ENCODE peak calls at places on chromosome 17, in five cellular contexts. O, T, P, V and B are unnamed samples.

GRCh38 chr17:81230043-81230820 is 7.5 kb upstream of the CEP131 start:
- DNase-seq in O (no peak), T (no peak), P (no peak), V (no peak), B (no peak)

GRCh38 chr17:7656958-7657715 is 6.4 kb downstream of the ATP1B2 start:
- DNase-seq in O (no peak), T (peak), P (peak), V (peak), B (peak)

GRCh38 chr17:60163108-60163784 is 13.5 kb downstream of the CA4 start:
- DNase-seq in O (no peak), T (no peak), P (peak), V (no peak), B (no peak)

GRCh38 chr17:77527836-77528505 is 387.2 kb downstream of the SEC14L1 start:
- DNase-seq in O (no peak), T (no peak), P (no peak), V (no peak), B (no peak)

GRCh38 chr17:31654936-31655335 is 204.1 kb downstream of the COPRS start:
- DNase-seq in O (peak), T (no peak), P (no peak), V (no peak), B (no peak)

GRCh38 chr17:13587487-13588338 is 14.0 kb downstream of the HS3ST3A1 start:
- DNase-seq in O (peak), T (no peak), P (no peak), V (no peak), B (no peak)

GRCh38 chr17:41592601-41593305 is 6.1 kb upstream of the KRT14 start:
- DNase-seq in O (no peak), T (no peak), P (no peak), V (no peak), B (no peak)

GRCh38 chr17:31112001-31112661 is 17.4 kb downstream of the NF1 start:
- DNase-seq in O (no peak), T (no peak), P (no peak), V (no peak), B (peak)

GRCh38 chr17:35069311-35069710 is 5.8 kb upstream of the RFFL start:
- DNase-seq in O (peak), T (no peak), P (no peak), V (no peak), B (peak)

GRCh38 chr17:73645050-73645871 is 1.0 kb upstream of the SDK2 start:
- DNase-seq in O (no peak), T (no peak), P (peak), V (peak), B (peak)

GRCh38 chr17:83189673-83190385 is 110.4 kb downstream of the METRNL start:
- DNase-seq in O (peak), T (no peak), P (no peak), V (no peak), B (peak)

GRCh38 chr17:16929281-16929680 is 42.6 kb downstream of the TNFRSF13B start:
- DNase-seq in O (no peak), T (no peak), P (no peak), V (no peak), B (no peak)

GRCh38 chr17:71926746-71927398 is 193.9 kb upstream of the SOX9 start:
- DNase-seq in O (no peak), T (no peak), P (no peak), V (no peak), B (no peak)

GRCh38 chr17:3026125-3026855 is 37.1 kb downstream of the OR1D5 start:
- DNase-seq in O (no peak), T (no peak), P (peak), V (no peak), B (no peak)

GRCh38 chr17:15092762-15093161 is 172.4 kb downstream of the PMP22 start:
- DNase-seq in O (peak), T (no peak), P (no peak), V (no peak), B (no peak)

GRCh38 chr17:50265690-50266306 is 8.5 kb upstream of the TMEM92 start:
- DNase-seq in O (no peak), T (no peak), P (peak), V (no peak), B (no peak)

GRCh38 chr17:39619786-39620101 is 7.0 kb upstream of the PPP1R1B start:
- DNase-seq in O (no peak), T (no peak), P (no peak), V (no peak), B (no peak)
- H3K23ac ChIP-seq in O (no peak), T (no peak), P (no peak), V (no peak), B (no peak)

GRCh38 chr17:37060094-37060493 is 111.3 kb downstream of the AATF start:
- DNase-seq in O (peak), T (no peak), P (no peak), V (no peak), B (no peak)

GRCh38 chr17:37051839-37052238 is 103.1 kb downstream of the AATF start:
- DNase-seq in O (no peak), T (no peak), P (no peak), V (no peak), B (no peak)

GRCh38 chr17:37056622-37057021 is 107.9 kb downstream of the AATF start:
- DNase-seq in O (no peak), T (no peak), P (no peak), V (no peak), B (no peak)

GRCh38 chr17:37054894-37055293 is 106.1 kb downstream of the AATF start:
- DNase-seq in O (no peak), T (no peak), P (no peak), V (no peak), B (no peak)

DNA sequence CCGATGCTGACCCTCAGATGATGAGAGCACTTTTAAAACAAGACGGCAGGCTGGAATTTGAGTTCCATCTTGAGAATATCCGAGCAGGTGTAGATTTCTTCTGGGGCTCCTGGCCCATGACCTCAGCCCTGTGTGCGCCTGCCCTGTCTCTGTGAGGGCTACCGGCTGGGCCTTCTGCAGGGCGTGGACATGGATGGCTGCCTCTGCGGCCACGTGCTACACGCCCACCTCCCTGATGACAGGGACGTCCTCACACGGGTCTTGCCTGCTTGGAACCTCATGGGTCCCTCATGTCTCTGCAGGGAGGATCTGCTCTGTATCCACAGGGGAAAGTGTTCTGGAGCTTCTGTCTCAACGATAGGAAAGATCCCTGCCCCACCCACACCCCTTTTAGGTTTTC is 106.8 kb downstream of the AATF start:
- DNase-seq in O (no peak), T (no peak), P (no peak), V (no peak), B (no peak)
- H3K14ac ChIP-seq in O (no peak), T (no peak), P (no peak), V (no peak), B (no peak)

DNA sequence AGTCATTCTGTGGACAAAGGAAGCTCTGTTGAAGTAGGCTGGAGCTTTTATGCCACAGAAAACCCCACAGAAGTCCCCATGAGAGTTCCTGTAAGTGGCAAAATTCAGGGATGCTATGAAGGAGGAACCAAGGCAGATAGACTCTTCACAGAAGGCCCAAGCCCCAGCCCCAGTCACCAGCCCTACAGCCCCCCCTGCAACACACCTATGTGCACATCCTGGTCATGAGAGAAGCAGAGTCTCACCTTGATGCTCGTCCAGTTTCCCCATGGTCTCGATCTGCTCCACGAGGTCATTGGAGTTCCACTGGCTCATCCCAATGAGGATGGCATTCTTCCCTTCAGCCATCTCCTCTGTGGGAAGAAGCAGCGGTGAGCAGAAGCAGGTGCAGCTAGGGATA is 31.2 kb downstream of the PITPNM3 start:
- DNase-seq in O (no peak), T (no peak), P (peak), V (no peak), B (no peak)
- H2BK120ac ChIP-seq in O (no peak), T (no peak), P (no peak), V (no peak), B (no peak)

GRCh38 chr17:75404739-75405364 is 626 bp downstream of the GRB2 start:
- DNase-seq in O (peak), T (no peak), P (peak), V (no peak), B (peak)

GRCh38 chr17:75406222-75406615 is 741 bp upstream of the GRB2 start:
- DNase-seq in O (no peak), T (no peak), P (peak), V (no peak), B (no peak)

GRCh38 chr17:75407655-75408352 is 2.3 kb upstream of the GRB2 start:
- DNase-seq in O (no peak), T (no peak), P (peak), V (no peak), B (no peak)

GRCh38 chr17:75404223-75404738 is 1.2 kb downstream of the GRB2 start:
- DNase-seq in O (peak), T (no peak), P (peak), V (no peak), B (peak)

GRCh38 chr17:75405365-75406221 is at the start of gene GRB2:
- DNase-seq in O (peak), T (peak), P (peak), V (peak), B (peak)
- H3K23ac ChIP-seq in O (peak), T (no peak), P (no peak), V (peak), B (peak)

GRCh38 chr17:1561420-1562177 is 993 bp downstream of the PITPNA start:
- DNase-seq in O (no peak), T (no peak), P (no peak), V (no peak), B (peak)

GRCh38 chr17:1559743-1560581 is 2.6 kb downstream of the PITPNA start:
- DNase-seq in O (no peak), T (no peak), P (no peak), V (no peak), B (no peak)

GRCh38 chr17:1563786-1564613 is 1.4 kb upstream of the PITPNA start:
- DNase-seq in O (no peak), T (no peak), P (no peak), V (no peak), B (no peak)

GRCh38 chr17:1560582-1561170 is 1.9 kb downstream of the PITPNA start:
- DNase-seq in O (no peak), T (no peak), P (no peak), V (no peak), B (peak)

GRCh38 chr17:1562178-1562643 is 381 bp downstream of the PITPNA start:
- DNase-seq in O (no peak), T (no peak), P (peak), V (no peak), B (peak)
- H3K14ac ChIP-seq in O (no peak), T (no peak), P (peak), V (peak), B (peak)

GRCh38 chr17:21275579-21276339 is 8.8 kb upstream of the MAP2K3 start:
- DNase-seq in O (peak), T (no peak), P (peak), V (peak), B (peak)
- H2BK120ac ChIP-seq in O (peak), T (no peak), P (no peak), V (no peak), B (no peak)

GRCh38 chr17:27407916-27408846 is 48.1 kb upstream of the KSR1 start:
- DNase-seq in O (peak), T (no peak), P (no peak), V (no peak), B (peak)
- H3K23ac ChIP-seq in O (peak), T (no peak), P (no peak), V (no peak), B (no peak)

GRCh38 chr17:49183341-49183740 is 27.0 kb downstream of the GNGT2 start:
- DNase-seq in O (no peak), T (no peak), P (no peak), V (no peak), B (no peak)

GRCh38 chr17:49180998-49181635 is 29.3 kb downstream of the GNGT2 start:
- DNase-seq in O (no peak), T (no peak), P (no peak), V (no peak), B (no peak)

GRCh38 chr17:49187301-49187700 is 23.1 kb downstream of the GNGT2 start:
- DNase-seq in O (peak), T (no peak), P (no peak), V (no peak), B (peak)

GRCh38 chr17:49180303-49180702 is 30.1 kb downstream of the GNGT2 start:
- DNase-seq in O (peak), T (no peak), P (peak), V (peak), B (peak)

DNA sequence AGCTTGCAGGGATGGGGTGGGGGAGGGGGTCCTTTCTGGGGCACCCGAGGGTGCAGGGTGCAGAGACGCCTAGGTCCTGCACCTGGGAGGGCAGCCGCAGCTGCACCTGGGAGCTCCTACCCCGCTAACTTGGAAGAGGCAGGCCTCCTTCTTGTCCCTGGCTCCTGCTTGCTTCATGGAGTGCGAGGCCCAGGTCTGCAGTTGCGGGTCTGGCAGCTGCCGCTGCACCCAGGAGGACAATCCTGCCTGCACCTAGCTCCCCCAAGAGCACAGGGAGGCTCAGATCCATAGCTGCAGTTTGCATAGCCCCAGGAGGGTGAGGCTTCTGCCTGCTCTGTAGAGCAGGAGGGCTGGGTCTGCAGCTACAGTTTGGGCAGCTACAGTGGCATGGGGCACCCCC is 26.6 kb downstream of the GNGT2 start:
- DNase-seq in O (no peak), T (no peak), P (no peak), V (no peak), B (no peak)
- H3K14ac ChIP-seq in O (no peak), T (no peak), P (no peak), V (peak), B (no peak)

GRCh38 chr17:57625511-57625910 is 119.6 kb downstream of the CCDC182 start:
- DNase-seq in O (no peak), T (no peak), P (no peak), V (no peak), B (no peak)
- H2BK120ac ChIP-seq in O (no peak), T (no peak), P (no peak), V (no peak), B (no peak)

DNA sequence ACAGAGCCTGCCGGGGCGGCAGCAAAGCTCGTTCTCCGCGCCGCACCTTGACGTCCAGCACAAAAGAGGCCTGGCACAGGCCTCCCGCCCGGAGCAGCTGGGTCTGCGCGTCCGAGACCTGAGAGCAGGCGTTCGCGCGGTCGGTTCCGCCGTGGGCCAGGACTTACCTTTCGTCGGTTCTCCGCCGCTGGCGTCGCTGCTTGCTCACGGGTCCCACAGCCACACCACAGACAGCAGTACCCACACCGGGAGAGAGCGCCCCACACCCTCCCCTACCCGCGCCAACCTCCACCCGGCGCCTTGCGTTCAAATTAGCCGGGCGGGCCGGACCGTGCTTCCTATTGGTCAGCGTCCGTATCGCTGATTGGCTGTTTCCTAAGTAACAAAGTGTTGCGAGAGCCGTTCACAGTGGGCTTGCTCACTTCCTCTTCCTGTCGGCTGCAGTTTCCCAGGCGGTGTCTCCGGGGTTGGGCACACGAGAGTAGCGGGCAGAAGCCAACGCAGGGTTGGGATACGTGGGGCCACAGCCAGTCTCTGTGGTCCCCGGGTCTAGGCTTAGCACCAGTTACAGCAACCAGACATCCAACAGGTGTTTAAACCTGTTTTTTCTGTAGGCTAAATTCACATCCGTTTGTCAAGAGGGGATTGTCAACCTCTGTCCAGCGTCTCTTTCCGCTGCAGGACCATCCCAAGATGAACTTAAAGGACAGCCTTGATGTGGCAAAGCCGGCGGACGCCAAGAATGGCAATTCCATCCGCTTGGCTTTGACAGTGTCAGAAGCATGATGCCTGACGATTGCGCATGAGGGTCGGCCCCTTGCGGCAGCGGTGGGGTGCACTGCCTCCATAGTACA is at the start of gene KIF18B:
- DNase-seq in O (peak), T (peak), P (peak), V (peak), B (peak)
- H3K23ac ChIP-seq in O (peak), T (no peak), P (no peak), V (peak), B (peak)